ENCODE peak calls at places on chromosomes 1 and 21, in five cellular contexts. Y, L, D, M and A are unnamed samples.

GRCh38 chr1:5944848-5945167 is 47.4 kb downstream of the NPHP4 start:
- DNase-seq in Y (no peak), L (no peak), D (no peak), M (no peak), A (no peak)

GRCh38 chr1:46767649-46768282 is 31.1 kb upstream of the CYP4B1 start:
- DNase-seq in Y (no peak), L (no peak), D (no peak), M (no peak), A (no peak)

GRCh38 chr21:32257952-32258785 is 20.7 kb downstream of the MIS18A start:
- DNase-seq in Y (no peak), L (peak), D (no peak), M (peak), A (peak)

GRCh38 chr21:44509539-44509938 is 30.5 kb downstream of the KRTAP10-1 start:
- DNase-seq in Y (no peak), L (no peak), D (no peak), M (no peak), A (no peak)

GRCh38 chr1:206112600-206113301 is 4.4 kb downstream of the AVPR1B start:
- DNase-seq in Y (no peak), L (no peak), D (no peak), M (no peak), A (no peak)

GRCh38 chr1:39666772-39667171 is 5.1 kb downstream of the NT5C1A start:
- DNase-seq in Y (no peak), L (no peak), D (no peak), M (no peak), A (no peak)

GRCh38 chr1:185838111-185838510 is 103.9 kb downstream of the HMCN1 start:
- DNase-seq in Y (no peak), L (no peak), D (no peak), M (no peak), A (no peak)

GRCh38 chr1:55362558-55362957 is 147.4 kb upstream of the USP24 start:
- DNase-seq in Y (no peak), L (no peak), D (no peak), M (peak), A (peak)

GRCh38 chr1:85599076-85599491 is 18.5 kb downstream of the CCN1 start:
- DNase-seq in Y (no peak), L (no peak), D (no peak), M (no peak), A (no peak)

GRCh38 chr1:73998348-73998959 is 199.5 kb downstream of the LRRIQ3 start:
- DNase-seq in Y (no peak), L (peak), D (no peak), M (peak), A (peak)

GRCh38 chr1:244919320-244920282 is 55.3 kb upstream of the HNRNPU start:
- DNase-seq in Y (no peak), L (no peak), D (no peak), M (no peak), A (no peak)

GRCh38 chr1:155309423-155310021 is 856 bp downstream of the FDPS start:
- DNase-seq in Y (no peak), L (peak), D (no peak), M (peak), A (no peak)

GRCh38 chr21:43932005-43932404 is 67.0 kb downstream of the AGPAT3 start:
- DNase-seq in Y (no peak), L (no peak), D (no peak), M (no peak), A (no peak)

GRCh38 chr1:111202707-111203623 is 2.5 kb upstream of the DENND2D start:
- DNase-seq in Y (no peak), L (no peak), D (no peak), M (no peak), A (no peak)

GRCh38 chr21:37531402-37532042 is 164.9 kb downstream of the DYRK1A start:
- DNase-seq in Y (no peak), L (peak), D (no peak), M (no peak), A (no peak)

GRCh38 chr1:211566431-211567025 is 12.4 kb downstream of the SLC30A1 start:
- DNase-seq in Y (no peak), L (no peak), D (no peak), M (no peak), A (no peak)

GRCh38 chr1:193013005-193013404 is 46.2 kb downstream of the UCHL5 start:
- DNase-seq in Y (no peak), L (no peak), D (no peak), M (peak), A (peak)

DNA sequence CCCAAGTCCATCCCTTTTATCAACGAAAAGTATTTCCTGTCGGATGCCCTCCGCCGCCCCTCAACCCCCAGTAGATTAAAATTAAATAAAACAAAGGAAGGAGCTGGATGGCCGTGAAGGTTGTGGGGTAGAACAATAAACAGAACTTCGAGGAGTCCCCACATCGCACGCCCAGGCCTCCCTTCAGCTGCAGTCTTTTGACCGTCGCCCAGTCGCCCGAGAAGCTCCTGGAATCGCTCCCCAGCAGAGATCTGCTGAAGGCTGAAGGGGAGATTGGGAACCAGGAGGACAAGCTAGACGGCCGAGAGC is 905 bp downstream of the BARHL2 start:
- DNase-seq in Y (no peak), L (peak), D (no peak), M (no peak), A (no peak)
- H3K4me3 ChIP-seq in Y (no peak), L (peak), D (no peak), M (no peak), A (no peak)

DNA sequence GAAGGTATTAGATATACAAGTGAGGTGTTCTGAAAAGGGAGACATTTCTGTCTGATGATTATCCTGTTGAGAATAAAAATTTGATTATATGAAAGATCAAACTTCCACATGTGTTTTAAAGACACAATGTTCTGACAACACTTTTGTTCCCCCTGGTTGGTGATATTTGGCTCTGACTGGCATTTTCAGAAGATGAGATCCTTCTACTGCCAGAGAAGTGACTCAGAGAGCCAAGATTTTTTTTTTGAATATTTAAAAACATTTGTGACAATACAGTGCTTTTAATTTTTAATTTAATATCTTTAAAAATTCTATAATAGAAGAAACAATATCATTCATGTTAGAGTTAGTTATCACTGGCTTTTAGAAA is 18.5 kb upstream of the PTGFR start:
- DNase-seq in Y (no peak), L (no peak), D (no peak), M (peak), A (peak)
- H3K4me3 ChIP-seq in Y (no peak), L (no peak), D (no peak), M (no peak), A (no peak)

GRCh38 chr1:90724926-90725325 is 7.8 kb upstream of the BARHL2 start:
- DNase-seq in Y (no peak), L (peak), D (no peak), M (no peak), A (no peak)
- H3K4me3 ChIP-seq in Y (no peak), L (peak), D (peak), M (no peak), A (no peak)

GRCh38 chr1:16617101-16617727 is 3.9 kb upstream of the NBPF1 start:
- DNase-seq in Y (no peak), L (peak), D (no peak), M (no peak), A (no peak)
- H3K4me3 ChIP-seq in Y (no peak), L (no peak), D (no peak), M (no peak), A (no peak)

GRCh38 chr21:41425954-41426655 is at the start of gene MX1:
- DNase-seq in Y (peak), L (peak), D (no peak), M (peak), A (peak)

GRCh38 chr21:41428311-41428710 is 2.3 kb downstream of the MX1 start:
- DNase-seq in Y (no peak), L (no peak), D (no peak), M (no peak), A (no peak)

GRCh38 chr21:41426656-41427311 is 745 bp downstream of the MX1 start:
- DNase-seq in Y (no peak), L (no peak), D (no peak), M (no peak), A (no peak)

GRCh38 chr21:41427556-41427955 is 1.5 kb downstream of the MX1 start:
- DNase-seq in Y (no peak), L (no peak), D (no peak), M (no peak), A (no peak)

DNA sequence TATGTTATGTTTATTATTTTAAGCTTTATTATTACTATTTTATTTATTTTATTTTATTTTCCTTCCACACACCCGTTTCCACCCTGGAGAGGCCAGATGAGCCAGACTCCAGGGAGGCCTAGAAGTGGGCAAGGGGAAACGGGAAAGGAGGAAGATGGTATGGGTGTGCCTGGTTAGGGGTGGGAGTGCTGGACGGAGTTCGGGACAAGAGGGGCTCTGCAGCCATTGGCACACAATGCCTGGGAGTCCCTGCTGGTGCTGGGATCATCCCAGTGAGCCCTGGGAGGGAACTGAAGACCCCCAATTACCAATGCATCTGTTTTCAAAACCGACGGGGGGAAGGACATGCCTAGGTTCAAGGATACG is 468 bp upstream of the MX1 start:
- DNase-seq in Y (no peak), L (no peak), D (no peak), M (no peak), A (no peak)
- H3K4me3 ChIP-seq in Y (peak), L (peak), D (peak), M (peak), A (peak)

DNA sequence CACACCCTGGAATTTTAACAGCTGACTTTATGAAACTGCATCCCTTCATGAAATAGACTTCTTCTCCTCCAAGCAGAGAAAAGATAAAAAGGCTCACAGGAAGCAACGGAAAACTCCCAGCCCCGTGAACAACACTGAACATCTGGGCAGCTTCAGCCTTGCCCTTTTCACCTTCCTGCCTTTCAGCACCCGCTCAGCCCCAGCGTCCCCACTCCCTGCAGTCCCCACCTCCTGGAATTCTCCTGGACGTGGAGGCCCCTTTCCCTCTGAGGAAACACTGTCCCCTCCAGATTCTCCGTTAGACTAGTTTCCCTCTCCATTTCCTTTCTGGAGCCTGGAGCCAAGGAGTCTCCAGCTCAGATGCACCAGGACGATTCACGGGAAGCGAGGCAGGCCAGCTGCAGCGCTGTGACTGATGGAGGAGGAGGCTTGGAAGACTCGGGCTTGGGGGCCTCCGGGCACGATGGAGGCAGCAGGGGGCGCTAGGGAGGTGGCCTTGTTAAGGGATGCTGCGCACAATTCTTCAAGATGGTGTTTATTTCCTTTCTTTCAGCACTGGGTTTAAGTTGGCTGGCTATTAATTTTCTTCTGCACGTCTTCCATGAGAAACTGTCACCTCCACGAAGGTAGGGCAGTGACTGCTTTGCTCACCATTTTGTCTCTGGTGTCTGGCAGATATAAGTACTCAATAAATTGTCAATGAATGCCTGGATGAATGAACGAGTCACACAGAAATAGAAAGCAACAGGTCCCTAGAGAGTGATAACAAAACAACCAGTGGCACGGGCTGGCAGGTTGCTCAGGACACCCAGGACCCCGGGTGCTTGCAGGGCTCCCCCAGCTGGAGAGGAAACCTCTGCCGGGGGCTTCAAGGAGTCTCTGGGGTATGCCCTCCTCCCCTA is 3.0 kb upstream of the MYOC start:
- DNase-seq in Y (peak), L (peak), D (no peak), M (peak), A (peak)
- H3K4me3 ChIP-seq in Y (no peak), L (no peak), D (peak), M (peak), A (no peak)